ENCODE peak calls at places on chromosomes 16 and 17, in eight cellular contexts. R, K, E, W, P, N, F and B are unnamed samples.

GRCh38 chr17:43846963-43847369 is at the start of gene CD300LG:
- DNase-seq in N (no peak), W (no peak), E (no peak), K (no peak), R (no peak), F (no peak), P (no peak), B (peak)

GRCh38 chr17:12365805-12366204 is 299.9 kb upstream of the MYOCD start:
- DNase-seq in R (peak), W (no peak), P (no peak), K (no peak), E (no peak), F (no peak), N (no peak), B (no peak)

GRCh38 chr16:30054451-30054850 is 11.1 kb upstream of the ALDOA start:
- DNase-seq in E (no peak), N (no peak), W (no peak), P (no peak), F (no peak), K (no peak), R (no peak), B (no peak)

GRCh38 chr17:66198242-66198641 is 6.3 kb upstream of the CEP112 start:
- DNase-seq in E (no peak), R (no peak), W (no peak), F (no peak), P (no peak), N (no peak), K (no peak), B (no peak)

GRCh38 chr17:34146440-34147043 is 108.5 kb upstream of the CCL2 start:
- DNase-seq in K (peak), W (no peak), E (no peak), N (no peak), P (peak), R (peak), F (no peak), B (peak)

GRCh38 chr17:65198653-65199382 is 61.6 kb downstream of the RGS9 start:
- DNase-seq in R (peak), W (no peak), K (peak), P (peak), E (peak), N (peak), F (peak), B (peak)

GRCh38 chr17:312476-313148 is 40.0 kb downstream of the RPH3AL start:
- DNase-seq in P (no peak), E (no peak), N (no peak), R (no peak), W (no peak), F (no peak), K (no peak), B (no peak)

GRCh38 chr17:64024781-64025731 is 4.6 kb upstream of the ICAM2 start:
- DNase-seq in R (no peak), K (no peak), P (no peak), E (peak), F (no peak), N (no peak), W (no peak), B (no peak)

GRCh38 chr16:56360117-56361008 is 65.0 kb downstream of the AMFR start:
- DNase-seq in K (no peak), F (no peak), W (no peak), E (no peak), P (no peak), N (no peak), R (no peak), B (no peak)

GRCh38 chr17:64020068-64020766 is at the start of gene ICAM2:
- DNase-seq in R (no peak), W (no peak), P (no peak), K (no peak), F (no peak), N (peak), E (peak), B (peak)

GRCh38 chr17:55233840-55234239 is 30.9 kb upstream of the HLF start:
- DNase-seq in R (no peak), W (no peak), K (no peak), P (no peak), N (no peak), E (no peak), F (no peak), B (no peak)

GRCh38 chr16:77674888-77675287 is 47.4 kb upstream of the NUDT7 start:
- DNase-seq in K (no peak), E (no peak), W (no peak), R (no peak), F (no peak), P (no peak), N (no peak), B (no peak)

GRCh38 chr16:1906052-1906845 is 12.0 kb downstream of the HS3ST6 start:
- DNase-seq in K (no peak), P (no peak), N (no peak), W (no peak), E (no peak), R (no peak), F (no peak), B (no peak)

GRCh38 chr17:79630120-79630519 is 19.3 kb upstream of the RBFOX3 start:
- DNase-seq in P (no peak), W (no peak), F (no peak), R (peak), N (no peak), E (no peak), K (no peak), B (no peak)

GRCh38 chr17:7851438-7852261 is 3.2 kb upstream of the TMEM88 start:
- DNase-seq in K (peak), P (peak), F (no peak), N (peak), R (peak), W (peak), E (peak), B (peak)

GRCh38 chr17:43637563-43638323 is 24.0 kb downstream of the MEOX1 start:
- DNase-seq in R (no peak), N (no peak), K (no peak), F (no peak), W (no peak), P (no peak), E (no peak), B (no peak)

GRCh38 chr17:81427446-81428120 is 32.3 kb downstream of the BAHCC1 start:
- DNase-seq in P (no peak), K (no peak), W (no peak), E (no peak), F (no peak), R (no peak), N (no peak), B (no peak)

GRCh38 chr16:89093602-89094251 is at the start of gene ACSF3:
- DNase-seq in P (peak), E (peak), K (no peak), R (peak), W (no peak), N (no peak), F (no peak), B (peak)

GRCh38 chr16:10266809-10267208 is 84.6 kb upstream of the GRIN2A start:
- DNase-seq in E (no peak), W (no peak), K (no peak), F (no peak), N (peak), P (no peak), R (no peak), B (no peak)

GRCh38 chr17:77923776-77924513 is 34.6 kb upstream of the TNRC6C start:
- DNase-seq in K (no peak), W (no peak), P (no peak), E (no peak), N (no peak), F (no peak), R (no peak), B (no peak)

GRCh38 chr17:17722081-17722905 is 41.0 kb downstream of the RAI1 start:
- DNase-seq in F (no peak), P (no peak), W (no peak), R (no peak), N (no peak), E (no peak), K (no peak), B (no peak)

GRCh38 chr17:50865060-50865867 is 890 bp downstream of the TOB1 start:
- DNase-seq in W (no peak), K (peak), F (peak), P (peak), N (no peak), R (peak), E (peak), B (peak)

GRCh38 chr16:63890072-63890471 is 1231.8 kb downstream of the CDH11 start:
- DNase-seq in R (no peak), E (peak), F (no peak), P (no peak), W (no peak), K (no peak), N (no peak), B (no peak)

GRCh38 chr17:74360993-74361612 is 565 bp downstream of the BTBD17 start:
- DNase-seq in E (no peak), P (no peak), R (no peak), F (no peak), N (no peak), W (no peak), K (no peak), B (no peak)

GRCh38 chr16:72015124-72015523 is 6.6 kb downstream of the DHODH start:
- DNase-seq in R (no peak), W (no peak), F (no peak), P (no peak), E (no peak), N (no peak), K (no peak), B (no peak)

GRCh38 chr16:66418165-66418962 is 8.7 kb upstream of the BEAN1 start:
- DNase-seq in R (no peak), K (no peak), N (no peak), P (no peak), E (no peak), W (no peak), F (no peak), B (peak)

GRCh38 chr17:75691371-75692290 is 24.5 kb downstream of the SAP30BP start:
- DNase-seq in F (no peak), K (no peak), P (no peak), W (no peak), E (no peak), N (no peak), R (no peak), B (peak)

GRCh38 chr17:51636291-51636690 is 375.9 kb downstream of the UTP18 start:
- DNase-seq in R (peak), W (no peak), E (no peak), N (no peak), F (peak), K (no peak), P (no peak), B (no peak)

GRCh38 chr16:86574646-86575045 is 3.7 kb upstream of the FOXL1 start:
- DNase-seq in E (no peak), P (no peak), K (no peak), R (no peak), W (no peak), N (no peak), F (no peak), B (no peak)

GRCh38 chr17:57672971-57673370 is 72.1 kb downstream of the CCDC182 start:
- DNase-seq in W (no peak), P (no peak), N (no peak), K (no peak), R (no peak), F (no peak), E (no peak), B (no peak)

GRCh38 chr17:57670769-57671545 is 74.1 kb downstream of the CCDC182 start:
- DNase-seq in P (no peak), E (no peak), F (no peak), W (no peak), R (no peak), K (no peak), N (no peak), B (no peak)

GRCh38 chr17:57672205-57672632 is 72.9 kb downstream of the CCDC182 start:
- DNase-seq in F (no peak), N (no peak), P (no peak), K (no peak), E (no peak), W (no peak), R (no peak), B (peak)

GRCh38 chr17:57669671-57670529 is 75.2 kb downstream of the CCDC182 start:
- DNase-seq in K (no peak), N (no peak), P (no peak), R (no peak), E (no peak), W (no peak), F (no peak), B (no peak)

GRCh38 chr17:57671546-57672204 is 73.4 kb downstream of the CCDC182 start:
- DNase-seq in W (peak), F (peak), K (peak), P (peak), E (peak), R (peak), N (no peak), B (peak)
- TF ChIP-seq POLR2A in W (no peak), F (no peak), K (no peak), P (no peak), E (no peak), R (no peak), N (no peak), B (no peak)

GRCh38 chr17:40553694-40554534 is 11.4 kb downstream of the CCR7 start:
- DNase-seq in R (no peak), E (no peak), W (no peak), K (peak), P (peak), N (no peak), F (no peak), B (peak)
- TF ChIP-seq MAX in R (no peak), E (no peak), W (no peak), K (peak), P (peak), N (no peak), F (no peak), B (peak)

GRCh38 chr17:3003401-3004149 is 59.8 kb downstream of the OR1D5 start:
- DNase-seq in K (no peak), E (no peak), W (no peak), N (peak), R (no peak), F (no peak), P (no peak), B (peak)
- TF ChIP-seq POLR2A in K (no peak), E (no peak), W (no peak), N (no peak), R (no peak), F (no peak), P (no peak), B (no peak)

DNA sequence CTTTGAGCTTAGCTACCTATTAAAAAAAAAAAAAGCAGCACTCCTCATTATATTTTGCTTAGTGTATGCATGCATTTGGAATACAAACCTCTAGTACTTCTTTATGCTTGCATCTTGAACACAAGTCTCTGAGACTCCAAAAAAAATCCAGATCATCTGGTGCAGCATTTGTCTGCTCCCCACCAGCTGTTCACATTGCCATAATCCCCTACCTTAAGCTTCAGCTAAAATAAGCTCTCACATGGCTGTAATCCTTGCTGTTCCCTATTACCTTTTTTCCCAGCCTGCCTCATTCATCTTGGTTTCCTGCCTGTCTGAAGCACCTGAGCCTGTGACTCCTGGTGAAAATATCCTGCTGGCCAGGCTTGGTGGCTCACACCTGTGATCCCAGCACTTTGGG is 7.5 kb upstream of the NFATC2IP start:
- DNase-seq in E (no peak), W (no peak), F (no peak), N (no peak), R (no peak), K (no peak), P (no peak), B (no peak)
- TF ChIP-seq MAX in E (no peak), W (no peak), F (no peak), N (no peak), R (no peak), K (no peak), P (no peak), B (no peak)